ENCODE peak calls at places on chromosome 20, in six cellular contexts. One of them, this sample, is unnamed.
A peak's percentile ranks its signal among the peaks of the same experiment; 100 is the strongest.

GRCh38 chr20:46797201-46797600 is 87.8 kb downstream of the SLC2A10 start:
- DNase-seq in A673: no peak
- DNase-seq in CD8-positive, alpha-beta T cell: no peak
- DNase-seq in body of pancreas: no peak
- DNase-seq in psoas muscle: no peak
- DNase-seq in small intestine: no peak
- DNase-seq in this sample: peak; percentile 98

GRCh38 chr20:1803216-1804128 is 91.7 kb upstream of the SIRPA start:
- DNase-seq in A673: peak; percentile 83
- DNase-seq in CD8-positive, alpha-beta T cell: peak; percentile 45
- DNase-seq in body of pancreas: peak; percentile 76
- DNase-seq in psoas muscle: peak; percentile 60
- DNase-seq in small intestine: peak; percentile 39
- DNase-seq in this sample: no peak

GRCh38 chr20:63741676-63742380 is 2.3 kb downstream of the SLC2A4RG start:
- DNase-seq in A673: no peak
- DNase-seq in CD8-positive, alpha-beta T cell: no peak
- DNase-seq in body of pancreas: no peak
- DNase-seq in psoas muscle: no peak
- DNase-seq in small intestine: no peak
- DNase-seq in this sample: no peak

GRCh38 chr20:25579081-25579770 is 6.1 kb downstream of the NINL start:
- DNase-seq in A673: no peak
- DNase-seq in CD8-positive, alpha-beta T cell: no peak
- DNase-seq in body of pancreas: no peak
- DNase-seq in psoas muscle: no peak
- DNase-seq in small intestine: no peak
- DNase-seq in this sample: peak; percentile 54

GRCh38 chr20:35296101-35296554 is 3.9 kb upstream of the FAM83C start:
- DNase-seq in A673: no peak
- DNase-seq in CD8-positive, alpha-beta T cell: no peak
- DNase-seq in body of pancreas: no peak
- DNase-seq in psoas muscle: no peak
- DNase-seq in small intestine: no peak
- DNase-seq in this sample: no peak

GRCh38 chr20:53077373-53078205 is 105.4 kb downstream of the TSHZ2 start:
- DNase-seq in A673: no peak
- DNase-seq in CD8-positive, alpha-beta T cell: no peak
- DNase-seq in body of pancreas: peak; percentile 76
- DNase-seq in psoas muscle: peak; percentile 32
- DNase-seq in small intestine: peak; percentile 93
- DNase-seq in this sample: no peak

GRCh38 chr20:1330075-1330830 is 1.3 kb upstream of the SDCBP2 start:
- DNase-seq in A673: no peak
- DNase-seq in CD8-positive, alpha-beta T cell: peak; percentile 48
- DNase-seq in body of pancreas: peak; percentile 90
- DNase-seq in psoas muscle: peak; percentile 71
- DNase-seq in small intestine: peak; percentile 95
- DNase-seq in this sample: no peak

GRCh38 chr20:43723735-43724134 is 3.1 kb downstream of the GTSF1L start:
- DNase-seq in A673: no peak
- DNase-seq in CD8-positive, alpha-beta T cell: no peak
- DNase-seq in body of pancreas: no peak
- DNase-seq in psoas muscle: no peak
- DNase-seq in small intestine: no peak
- DNase-seq in this sample: no peak

GRCh38 chr20:53826090-53826489 is 232.5 kb upstream of the ZNF217 start:
- DNase-seq in A673: no peak
- DNase-seq in CD8-positive, alpha-beta T cell: no peak
- DNase-seq in body of pancreas: no peak
- DNase-seq in psoas muscle: no peak
- DNase-seq in small intestine: no peak
- DNase-seq in this sample: no peak

GRCh38 chr20:34708621-34709043 is 4.5 kb downstream of the TP53INP2 start:
- DNase-seq in A673: peak; percentile 59
- DNase-seq in CD8-positive, alpha-beta T cell: peak; percentile 73
- DNase-seq in body of pancreas: peak; percentile 47
- DNase-seq in psoas muscle: peak; percentile 58
- DNase-seq in small intestine: peak; percentile 26
- DNase-seq in this sample: peak; percentile 30

GRCh38 chr20:40431112-40431511 is 257.9 kb downstream of the MAFB start:
- DNase-seq in A673: no peak
- DNase-seq in CD8-positive, alpha-beta T cell: no peak
- DNase-seq in body of pancreas: no peak
- DNase-seq in psoas muscle: no peak
- DNase-seq in small intestine: no peak
- DNase-seq in this sample: no peak

GRCh38 chr20:53434662-53435061 is 159.0 kb downstream of the ZNF217 start:
- DNase-seq in A673: no peak
- DNase-seq in CD8-positive, alpha-beta T cell: no peak
- DNase-seq in body of pancreas: no peak
- DNase-seq in psoas muscle: peak; percentile 24
- DNase-seq in small intestine: no peak
- DNase-seq in this sample: no peak

GRCh38 chr20:9147553-9148024 is 78.7 kb downstream of the PLCB4 start:
- DNase-seq in A673: no peak
- DNase-seq in CD8-positive, alpha-beta T cell: no peak
- DNase-seq in body of pancreas: no peak
- DNase-seq in psoas muscle: no peak
- DNase-seq in small intestine: no peak
- DNase-seq in this sample: no peak

GRCh38 chr20:38418509-38419204 is 16.5 kb downstream of the SNHG17 start:
- DNase-seq in A673: no peak
- DNase-seq in CD8-positive, alpha-beta T cell: no peak
- DNase-seq in body of pancreas: peak; percentile 21
- DNase-seq in psoas muscle: peak; percentile 60
- DNase-seq in small intestine: no peak
- DNase-seq in this sample: peak; percentile 42

GRCh38 chr20:16946097-16946496 is 197.9 kb downstream of the OTOR start:
- DNase-seq in A673: no peak
- DNase-seq in CD8-positive, alpha-beta T cell: no peak
- DNase-seq in body of pancreas: no peak
- DNase-seq in psoas muscle: no peak
- DNase-seq in small intestine: no peak
- DNase-seq in this sample: no peak

GRCh38 chr20:53157443-53158408 is 185.6 kb downstream of the TSHZ2 start:
- DNase-seq in A673: peak; percentile 77
- DNase-seq in CD8-positive, alpha-beta T cell: peak; percentile 67
- DNase-seq in body of pancreas: peak; percentile 60
- DNase-seq in psoas muscle: peak; percentile 19
- DNase-seq in small intestine: peak; percentile 56
- DNase-seq in this sample: peak; percentile 89

GRCh38 chr20:986733-987355 is 15.3 kb downstream of the RSPO4 start:
- DNase-seq in A673: peak; percentile 12
- DNase-seq in CD8-positive, alpha-beta T cell: no peak
- DNase-seq in body of pancreas: no peak
- DNase-seq in psoas muscle: no peak
- DNase-seq in small intestine: no peak
- DNase-seq in this sample: no peak

GRCh38 chr20:478949-479429 is 16.7 kb upstream of the TBC1D20 start:
- DNase-seq in A673: peak; percentile 79
- DNase-seq in CD8-positive, alpha-beta T cell: no peak
- DNase-seq in body of pancreas: peak; percentile 50
- DNase-seq in psoas muscle: no peak
- DNase-seq in small intestine: peak; percentile 78
- DNase-seq in this sample: peak; percentile 74

GRCh38 chr20:10521836-10522235 is 86.7 kb downstream of the SLX4IP start:
- DNase-seq in A673: no peak
- DNase-seq in CD8-positive, alpha-beta T cell: no peak
- DNase-seq in body of pancreas: no peak
- DNase-seq in psoas muscle: no peak
- DNase-seq in small intestine: no peak
- DNase-seq in this sample: no peak

GRCh38 chr20:40949346-40949745 is 79.3 kb upstream of the TOP1 start:
- DNase-seq in A673: no peak
- DNase-seq in CD8-positive, alpha-beta T cell: no peak
- DNase-seq in body of pancreas: no peak
- DNase-seq in psoas muscle: no peak
- DNase-seq in small intestine: no peak
- DNase-seq in this sample: no peak

GRCh38 chr20:60349418-60349817 is 391.2 kb downstream of the CDH26 start:
- DNase-seq in A673: no peak
- DNase-seq in CD8-positive, alpha-beta T cell: no peak
- DNase-seq in body of pancreas: no peak
- DNase-seq in psoas muscle: no peak
- DNase-seq in small intestine: no peak
- DNase-seq in this sample: peak; percentile 40

GRCh38 chr20:757509-757908 is 10.8 kb downstream of the SLC52A3 start:
- DNase-seq in A673: no peak
- DNase-seq in CD8-positive, alpha-beta T cell: no peak
- DNase-seq in body of pancreas: no peak
- DNase-seq in psoas muscle: no peak
- DNase-seq in small intestine: no peak
- DNase-seq in this sample: no peak

GRCh38 chr20:64111841-64112641 is 4.7 kb upstream of the NPBWR2 start:
- DNase-seq in A673: peak; percentile 53
- DNase-seq in CD8-positive, alpha-beta T cell: peak; percentile 36
- DNase-seq in body of pancreas: no peak
- DNase-seq in psoas muscle: no peak
- DNase-seq in small intestine: no peak
- DNase-seq in this sample: no peak

GRCh38 chr20:23570178-23570577 is 1.9 kb upstream of the CST9L start:
- DNase-seq in A673: no peak
- DNase-seq in CD8-positive, alpha-beta T cell: no peak
- DNase-seq in body of pancreas: no peak
- DNase-seq in psoas muscle: no peak
- DNase-seq in small intestine: no peak
- DNase-seq in this sample: no peak

GRCh38 chr20:58587467-58587866 is 63.6 kb upstream of the STX16 start:
- DNase-seq in A673: no peak
- DNase-seq in CD8-positive, alpha-beta T cell: no peak
- DNase-seq in body of pancreas: no peak
- DNase-seq in psoas muscle: no peak
- DNase-seq in small intestine: no peak
- DNase-seq in this sample: no peak

GRCh38 chr20:54044156-54044555 is 26.2 kb downstream of the BCAS1 start:
- DNase-seq in A673: peak; percentile 16
- DNase-seq in CD8-positive, alpha-beta T cell: no peak
- DNase-seq in body of pancreas: peak; percentile 21
- DNase-seq in psoas muscle: no peak
- DNase-seq in small intestine: no peak
- DNase-seq in this sample: no peak

GRCh38 chr20:62366370-62367135 is 559 bp downstream of the LAMA5 start:
- DNase-seq in A673: no peak
- DNase-seq in CD8-positive, alpha-beta T cell: no peak
- DNase-seq in body of pancreas: no peak
- DNase-seq in psoas muscle: peak; percentile 27
- DNase-seq in small intestine: no peak
- DNase-seq in this sample: peak; percentile 66
- H3K4me1 ChIP-seq in A673: peaks cover 29% of the 10 kb centered on the region
- H3K4me1 ChIP-seq in CD8-positive, alpha-beta T cell: peaks cover 17% of the 10 kb centered on the region
- H3K4me1 ChIP-seq in body of pancreas: peaks cover 82% of the 10 kb centered on the region
- H3K4me1 ChIP-seq in psoas muscle: peaks cover 69% of the 10 kb centered on the region
- H3K4me1 ChIP-seq in small intestine: no peaks in the 10 kb centered on the region
- H3K4me1 ChIP-seq in this sample: peaks cover 81% of the 10 kb centered on the region

GRCh38 chr20:62554898-62555641 is 79.3 kb upstream of the GATA5 start:
- DNase-seq in A673: no peak
- DNase-seq in CD8-positive, alpha-beta T cell: no peak
- DNase-seq in body of pancreas: no peak
- DNase-seq in psoas muscle: no peak
- DNase-seq in small intestine: no peak
- DNase-seq in this sample: no peak

GRCh38 chr20:62554214-62554897 is 78.6 kb upstream of the GATA5 start:
- DNase-seq in A673: no peak
- DNase-seq in CD8-positive, alpha-beta T cell: no peak
- DNase-seq in body of pancreas: no peak
- DNase-seq in psoas muscle: no peak
- DNase-seq in small intestine: no peak
- DNase-seq in this sample: no peak

GRCh38 chr20:62552613-62553012 is 76.8 kb upstream of the GATA5 start:
- DNase-seq in A673: no peak
- DNase-seq in CD8-positive, alpha-beta T cell: no peak
- DNase-seq in body of pancreas: no peak
- DNase-seq in psoas muscle: no peak
- DNase-seq in small intestine: no peak
- DNase-seq in this sample: no peak

GRCh38 chr20:62553136-62553837 is 77.5 kb upstream of the GATA5 start:
- DNase-seq in A673: no peak
- DNase-seq in CD8-positive, alpha-beta T cell: no peak
- DNase-seq in body of pancreas: no peak
- DNase-seq in psoas muscle: no peak
- DNase-seq in small intestine: no peak
- DNase-seq in this sample: no peak

DNA sequence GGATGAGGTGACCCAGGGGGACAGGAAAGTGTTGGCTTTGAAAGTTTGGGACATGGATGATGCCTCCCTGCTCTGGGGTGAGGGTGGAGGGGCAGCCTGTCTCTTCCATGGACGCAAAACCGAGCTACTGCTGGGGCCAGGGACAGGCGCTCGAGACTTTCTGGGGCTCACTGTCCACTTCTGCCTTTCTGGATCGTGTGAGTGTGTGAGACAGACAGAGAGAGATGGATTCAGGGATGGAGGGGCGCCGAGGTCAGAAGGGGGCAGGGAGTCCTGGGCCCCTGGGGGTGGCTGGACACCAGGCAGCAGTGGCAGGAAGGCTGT is 78.0 kb upstream of the GATA5 start:
- DNase-seq in A673: no peak
- DNase-seq in CD8-positive, alpha-beta T cell: no peak
- DNase-seq in body of pancreas: no peak
- DNase-seq in psoas muscle: no peak
- DNase-seq in small intestine: no peak
- DNase-seq in this sample: no peak
- H3K27ac ChIP-seq in A673: no peak overlapping the region
- H3K27ac ChIP-seq in CD8-positive, alpha-beta T cell: no peak overlapping the region
- H3K27ac ChIP-seq in body of pancreas: no peak overlapping the region
- H3K27ac ChIP-seq in psoas muscle: peak overlapping the region; percentile 92
- H3K27ac ChIP-seq in small intestine: no peak overlapping the region
- H3K27ac ChIP-seq in this sample: no peak overlapping the region

GRCh38 chr20:32333181-32333987 is 24.7 kb upstream of the ASXL1 start:
- DNase-seq in A673: no peak
- DNase-seq in CD8-positive, alpha-beta T cell: no peak
- DNase-seq in body of pancreas: no peak
- DNase-seq in psoas muscle: no peak
- DNase-seq in small intestine: no peak
- DNase-seq in this sample: no peak

GRCh38 chr20:32330555-32330897 is 27.6 kb upstream of the ASXL1 start:
- DNase-seq in A673: no peak
- DNase-seq in CD8-positive, alpha-beta T cell: no peak
- DNase-seq in body of pancreas: no peak
- DNase-seq in psoas muscle: no peak
- DNase-seq in small intestine: no peak
- DNase-seq in this sample: no peak

GRCh38 chr20:32336918-32337347 is 21.2 kb upstream of the ASXL1 start:
- DNase-seq in A673: peak; percentile 49
- DNase-seq in CD8-positive, alpha-beta T cell: no peak
- DNase-seq in body of pancreas: no peak
- DNase-seq in psoas muscle: no peak
- DNase-seq in small intestine: no peak
- DNase-seq in this sample: peak; percentile 52

GRCh38 chr20:32332614-32333013 is 25.5 kb upstream of the ASXL1 start:
- DNase-seq in A673: no peak
- DNase-seq in CD8-positive, alpha-beta T cell: no peak
- DNase-seq in body of pancreas: peak; percentile 96
- DNase-seq in psoas muscle: no peak
- DNase-seq in small intestine: peak; percentile 58
- DNase-seq in this sample: no peak

GRCh38 chr20:32333988-32334885 is 23.9 kb upstream of the ASXL1 start:
- DNase-seq in A673: no peak
- DNase-seq in CD8-positive, alpha-beta T cell: peak; percentile 57
- DNase-seq in body of pancreas: peak; percentile 71
- DNase-seq in psoas muscle: peak; percentile 35
- DNase-seq in small intestine: peak; percentile 51
- DNase-seq in this sample: no peak
- H3K4me3 ChIP-seq in A673: no peak overlapping the region
- H3K4me3 ChIP-seq in CD8-positive, alpha-beta T cell: no peak overlapping the region
- H3K4me3 ChIP-seq in body of pancreas: no peak overlapping the region
- H3K4me3 ChIP-seq in psoas muscle: no peak overlapping the region
- H3K4me3 ChIP-seq in small intestine: no peak overlapping the region
- H3K4me3 ChIP-seq in this sample: no peak overlapping the region

GRCh38 chr20:50280851-50281655 is 90.4 kb downstream of the CEBPB start:
- DNase-seq in A673: no peak
- DNase-seq in CD8-positive, alpha-beta T cell: no peak
- DNase-seq in body of pancreas: no peak
- DNase-seq in psoas muscle: peak; percentile 3
- DNase-seq in small intestine: no peak
- DNase-seq in this sample: no peak
- H3K4me1 ChIP-seq in A673: peaks cover 12% of the 10 kb centered on the region
- H3K4me1 ChIP-seq in CD8-positive, alpha-beta T cell: no peaks in the 10 kb centered on the region
- H3K4me1 ChIP-seq in body of pancreas: peaks cover 32% of the 10 kb centered on the region
- H3K4me1 ChIP-seq in psoas muscle: peaks cover 59% of the 10 kb centered on the region
- H3K4me1 ChIP-seq in small intestine: no peaks in the 10 kb centered on the region
- H3K4me1 ChIP-seq in this sample: peaks cover 21% of the 10 kb centered on the region

This sample was measured in SJCRH30.